ENCODE peak calls at places on chromosomes 12 and 14, in seven cellular contexts. N is GM12878, X is sigmoid colon, U is A549, T is ovary, F is SK-N-SH, S is K562. O is an unnamed sample. For H3K4me1, the result is how much of the 10 kb centered on the place peaks cover.

GRCh38 chr12:90250766-90251165 is 542.1 kb upstream of the ATP2B1 start:
- DNase-seq in N (no peak), X (peak), U (no peak), T (no peak), F (no peak), S (no peak), O (no peak)

GRCh38 chr12:26031814-26032213 is 73.3 kb downstream of the RASSF8 start:
- DNase-seq in N (no peak), X (no peak), U (no peak), T (no peak), F (no peak), S (no peak), O (no peak)

GRCh38 chr14:96634481-96634880 is 132.3 kb downstream of the PAPOLA start:
- DNase-seq in N (no peak), X (no peak), U (no peak), T (no peak), F (no peak), S (no peak), O (no peak)

GRCh38 chr14:45641541-45641940 is 388.5 kb upstream of the MIS18BP1 start:
- DNase-seq in N (no peak), X (no peak), U (no peak), T (no peak), F (no peak), S (no peak), O (no peak)

GRCh38 chr14:105912641-105913180 is 386.3 kb downstream of the TMEM121 start:
- DNase-seq in N (no peak), X (no peak), U (no peak), T (no peak), F (no peak), S (no peak), O (no peak)

GRCh38 chr12:91566328-91567099 is 383.9 kb upstream of the DCN start:
- DNase-seq in N (no peak), X (no peak), U (no peak), T (no peak), F (no peak), S (no peak), O (no peak)

GRCh38 chr12:64666054-64666914 is 56.0 kb downstream of the RASSF3 start:
- DNase-seq in N (no peak), X (no peak), U (no peak), T (no peak), F (no peak), S (no peak), O (no peak)

GRCh38 chr12:9943244-9943643 is 11.1 kb upstream of the CLEC2A start:
- DNase-seq in N (no peak), X (no peak), U (no peak), T (no peak), F (no peak), S (no peak), O (peak)

GRCh38 chr12:91778091-91778819 is 367.4 kb downstream of the BTG1 start:
- DNase-seq in N (peak), X (no peak), U (peak), T (no peak), F (no peak), S (no peak), O (no peak)

GRCh38 chr12:88706286-88706685 is 126.0 kb upstream of the KITLG start:
- DNase-seq in N (no peak), X (no peak), U (no peak), T (no peak), F (no peak), S (no peak), O (no peak)

GRCh38 chr12:5694759-5695409 is 250.2 kb downstream of the ANO2 start:
- DNase-seq in N (no peak), X (no peak), U (no peak), T (no peak), F (no peak), S (no peak), O (no peak)

GRCh38 chr14:73463411-73463810 is 5.1 kb upstream of the NUMB start:
- DNase-seq in N (no peak), X (peak), U (peak), T (no peak), F (no peak), S (no peak), O (peak)

GRCh38 chr12:124764451-124764850 is 99.2 kb downstream of the SCARB1 start:
- DNase-seq in N (no peak), X (no peak), U (peak), T (peak), F (no peak), S (peak), O (no peak)

GRCh38 chr12:132152411-132152821 is 8.2 kb downstream of the NOC4L start:
- DNase-seq in N (no peak), X (no peak), U (no peak), T (peak), F (no peak), S (no peak), O (peak)

GRCh38 chr14:53711205-53711604 is 245.4 kb downstream of the BMP4 start:
- DNase-seq in N (no peak), X (no peak), U (no peak), T (no peak), F (no peak), S (no peak), O (no peak)

GRCh38 chr12:77788231-77789168 is 42.2 kb upstream of the NAV3 start:
- DNase-seq in N (no peak), X (no peak), U (no peak), T (no peak), F (no peak), S (no peak), O (no peak)

GRCh38 chr12:52206309-52207040 is 14.7 kb upstream of the KRT80 start:
- DNase-seq in N (no peak), X (peak), U (no peak), T (no peak), F (no peak), S (no peak), O (no peak)

GRCh38 chr14:55123101-55123500 is 6.0 kb upstream of the LGALS3 start:
- DNase-seq in N (no peak), X (no peak), U (no peak), T (peak), F (peak), S (no peak), O (no peak)

GRCh38 chr14:65910108-65910507 is 497.6 kb downstream of the FUT8 start:
- DNase-seq in N (no peak), X (no peak), U (peak), T (no peak), F (no peak), S (no peak), O (no peak)

GRCh38 chr14:71931492-71932228 is 569 bp upstream of the RGS6 start:
- DNase-seq in N (no peak), X (no peak), U (no peak), T (peak), F (peak), S (no peak), O (no peak)

GRCh38 chr14:23306412-23307145 is at the start of gene BCL2L2:
- DNase-seq in N (no peak), X (peak), U (peak), T (peak), F (peak), S (peak), O (peak)

GRCh38 chr12:111426341-111427185 is 20.8 kb downstream of the SH2B3 start:
- DNase-seq in N (no peak), X (no peak), U (no peak), T (no peak), F (no peak), S (no peak), O (no peak)

GRCh38 chr12:93039062-93039461 is 110.0 kb upstream of the EEA1 start:
- DNase-seq in N (no peak), X (no peak), U (no peak), T (no peak), F (no peak), S (no peak), O (no peak)

DNA sequence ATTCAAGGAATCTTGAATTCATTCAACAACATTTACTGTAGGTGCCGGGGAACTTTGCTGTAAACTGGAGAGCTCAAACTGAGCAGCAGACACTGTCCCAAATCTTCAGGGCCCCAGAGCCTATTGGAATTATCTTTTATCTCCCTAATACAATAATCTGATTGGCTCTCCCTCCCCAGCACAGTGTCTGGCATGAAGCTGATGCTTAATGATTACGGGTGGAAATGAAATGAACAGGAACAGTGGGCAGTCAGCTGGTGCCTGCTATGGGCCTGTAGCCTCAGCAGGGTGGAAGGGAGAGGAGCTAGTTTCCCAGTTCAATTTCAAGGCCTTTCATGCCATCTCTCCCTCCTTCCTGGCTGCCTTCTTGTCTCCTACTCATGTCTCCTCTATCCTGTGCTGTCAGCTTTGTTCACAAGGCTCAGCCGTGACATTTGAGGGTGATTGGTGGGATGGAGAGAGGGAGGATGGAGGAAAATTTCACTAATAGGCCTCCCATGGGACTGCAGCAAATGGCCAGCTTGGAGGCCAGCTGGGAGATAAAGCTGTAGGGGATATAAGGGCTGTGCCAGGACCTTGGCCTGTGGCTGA is 4.3 kb upstream of the RAPGEF3 start:
- DNase-seq in N (no peak), X (no peak), U (no peak), T (no peak), F (peak), S (no peak), O (no peak)
- H3K4me1 ChIP-seq in N (under half), X (under half), U (under half), T (under half), F (under half), S (under half), O (under half)

GRCh38 chr12:55957106-55957859 is 8.6 kb downstream of the PMEL start:
- DNase-seq in N (no peak), X (no peak), U (no peak), T (no peak), F (no peak), S (no peak), O (no peak)
- TF ChIP-seq EP300 in N (no peak), X (no peak), U (no peak), T (no peak), F (no peak), S (no peak), O (no peak)

GRCh38 chr14:94385553-94386057 is 2.8 kb downstream of the SERPINA1 start:
- DNase-seq in N (no peak), X (peak), U (no peak), T (no peak), F (no peak), S (no peak), O (no peak)
- H3K4me1 ChIP-seq in N (under half), X (under half), U (under half), T (under half), F (under half), S (under half), O (under half)

GRCh38 chr14:61561657-61562276 is 133.5 kb upstream of the HIF1A start:
- DNase-seq in N (no peak), X (peak), U (peak), T (peak), F (peak), S (peak), O (no peak)
- TF ChIP-seq EP300 in N (no peak), X (no peak), U (peak), T (peak), F (peak), S (no peak), O (peak)

GRCh38 chr12:12722351-12723146 is 5.4 kb downstream of the CDKN1B start:
- DNase-seq in N (no peak), X (no peak), U (peak), T (no peak), F (no peak), S (no peak), O (no peak)

GRCh38 chr12:12721251-12721689 is 4.1 kb downstream of the CDKN1B start:
- DNase-seq in N (no peak), X (no peak), U (peak), T (no peak), F (no peak), S (no peak), O (no peak)

GRCh38 chr12:12724421-12725085 is 7.4 kb downstream of the CDKN1B start:
- DNase-seq in N (no peak), X (no peak), U (no peak), T (no peak), F (peak), S (peak), O (no peak)

GRCh38 chr12:12723681-12724420 is 6.7 kb downstream of the CDKN1B start:
- DNase-seq in N (no peak), X (peak), U (peak), T (peak), F (peak), S (peak), O (peak)

GRCh38 chr12:12723147-12723680 is 6.0 kb downstream of the CDKN1B start:
- DNase-seq in N (no peak), X (no peak), U (peak), T (no peak), F (no peak), S (no peak), O (no peak)
- H3K4me1 ChIP-seq in N (under half), X (under half), U (under half), T (under half), F (under half), S (under half), O (under half)

GRCh38 chr14:58752280-58752679 is 114.5 kb downstream of the DACT1 start:
- DNase-seq in N (no peak), X (no peak), U (no peak), T (no peak), F (no peak), S (no peak), O (no peak)

GRCh38 chr14:58750321-58751269 is 112.8 kb downstream of the DACT1 start:
- DNase-seq in N (no peak), X (no peak), U (no peak), T (no peak), F (no peak), S (no peak), O (no peak)

GRCh38 chr14:58751788-58752187 is 114.0 kb downstream of the DACT1 start:
- DNase-seq in N (no peak), X (no peak), U (no peak), T (no peak), F (no peak), S (no peak), O (peak)

GRCh38 chr14:58755026-58755929 is 117.5 kb downstream of the DACT1 start:
- DNase-seq in N (no peak), X (no peak), U (no peak), T (no peak), F (no peak), S (no peak), O (no peak)

DNA sequence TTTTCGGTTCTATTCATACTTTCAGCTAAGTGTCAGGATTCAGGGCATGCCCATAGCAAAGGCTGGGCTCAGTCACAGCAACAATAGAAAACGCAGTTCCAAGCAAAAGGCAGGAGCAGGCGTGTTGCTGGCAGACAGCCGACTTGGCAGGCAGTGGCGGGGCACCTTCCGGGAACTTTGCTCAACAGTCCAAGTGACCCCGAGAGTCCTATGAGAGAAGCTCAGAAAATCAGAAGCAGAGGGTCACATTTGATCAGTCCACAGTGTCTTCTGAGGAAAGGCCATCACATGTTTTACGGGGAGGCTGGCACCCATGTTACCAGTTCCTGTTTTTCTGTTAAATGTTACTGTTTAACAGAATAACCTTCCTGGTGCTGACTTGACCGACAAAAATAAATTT is 115.0 kb downstream of the DACT1 start:
- DNase-seq in N (no peak), X (peak), U (peak), T (peak), F (no peak), S (no peak), O (peak)
- TF ChIP-seq EP300 in N (no peak), X (no peak), U (no peak), T (no peak), F (no peak), S (no peak), O (no peak)

O was measured in upper lobe of left lung.